ENCODE peak calls at places on chromosomes 13 and 19, in seven cellular contexts. Y is psoas muscle; C is CD4-positive, alpha-beta T cell; E is type B pancreatic cell; U is H1; N is mucosa of descending colon; M is nephron progenitor cell. Z is an unnamed sample.
A peak's percentile ranks its signal among the peaks of the same experiment; 100 is the strongest.

GRCh38 chr19:41302624-41303351 is 7.2 kb upstream of the CCDC97 start:
- DNase-seq in E (no peak), N (peak; percentile 84), C (no peak), M (no peak), U (no peak), Y (no peak), Z (no peak)

GRCh38 chr13:44465318-44465717 is 91.7 kb downstream of the SERP2 start:
- DNase-seq in E (no peak), U (no peak), C (no peak), M (no peak), N (no peak), Y (no peak), Z (no peak)

GRCh38 chr13:97330448-97330847 is 103.5 kb upstream of the RAP2A start:
- DNase-seq in Y (no peak), E (no peak), N (no peak), U (no peak), M (no peak), C (no peak), Z (no peak)

GRCh38 chr19:18800636-18801035 is 9.5 kb upstream of the COMP start:
- DNase-seq in E (no peak), M (no peak), U (no peak), C (no peak), Y (no peak), N (no peak), Z (no peak)

GRCh38 chr19:44776402-44777096 is 1.1 kb upstream of the CBLC start:
- DNase-seq in E (no peak), N (peak; percentile 94), C (no peak), Y (no peak), M (no peak), U (no peak), Z (no peak)

GRCh38 chr13:32629866-32630265 is 43.6 kb downstream of the PDS5B start:
- DNase-seq in N (no peak), Y (no peak), U (no peak), C (no peak), E (no peak), M (no peak), Z (no peak)

GRCh38 chr13:60453490-60453889 is 56.5 kb downstream of the TDRD3 start:
- DNase-seq in N (no peak), Y (no peak), E (no peak), C (no peak), U (no peak), M (no peak), Z (no peak)

GRCh38 chr13:98239156-98240076 is 62.3 kb upstream of the RNF113B start:
- DNase-seq in M (no peak), N (no peak), Y (no peak), E (no peak), U (peak; percentile 56), C (no peak), Z (no peak)

GRCh38 chr13:58994778-58995177 is 1169.0 kb downstream of the DIAPH3 start:
- DNase-seq in E (no peak), Y (no peak), U (no peak), M (no peak), C (no peak), N (no peak), Z (no peak)

GRCh38 chr13:70856706-70857105 is 748.5 kb upstream of the KLHL1 start:
- DNase-seq in U (no peak), N (no peak), Y (no peak), C (no peak), E (no peak), M (no peak), Z (no peak)

GRCh38 chr19:30625947-30626346 is 253.8 kb downstream of the ZNF536 start:
- DNase-seq in N (no peak), C (no peak), M (no peak), Y (no peak), E (no peak), U (no peak), Z (no peak)

GRCh38 chr13:51970251-51970793 is 40.9 kb downstream of the ATP7B start:
- DNase-seq in C (no peak), M (no peak), N (no peak), E (no peak), U (no peak), Y (no peak), Z (no peak)

GRCh38 chr19:3186891-3187661 is 1.3 kb downstream of the NCLN start:
- DNase-seq in M (no peak), U (no peak), N (no peak), E (no peak), Y (no peak), C (no peak), Z (no peak)

GRCh38 chr13:108437496-108437895 is 168.0 kb downstream of the TNFSF13B start:
- DNase-seq in N (no peak), U (no peak), Y (no peak), E (no peak), M (no peak), C (no peak), Z (no peak)

GRCh38 chr19:10881403-10882107 is 10.2 kb downstream of the CARM1 start:
- DNase-seq in M (peak; percentile 77), U (no peak), E (no peak), N (no peak), Y (no peak), C (no peak), Z (no peak)

GRCh38 chr19:903266-903797 is 9.7 kb downstream of the R3HDM4 start:
- DNase-seq in C (no peak), N (no peak), Y (peak; percentile 45), U (no peak), M (peak; percentile 71), E (no peak), Z (no peak)

GRCh38 chr19:4559569-4559968 is at the start of gene SEMA6B:
- DNase-seq in Y (no peak), C (no peak), U (no peak), N (no peak), M (no peak), E (no peak), Z (no peak)

GRCh38 chr19:4557971-4558941 is 1.2 kb downstream of the SEMA6B start:
- DNase-seq in M (peak; percentile 82), Y (no peak), U (peak; percentile 92), N (no peak), C (peak; percentile 13), E (peak; percentile 78), Z (peak; percentile 70)

GRCh38 chr19:4556574-4557185 is 2.8 kb downstream of the SEMA6B start:
- DNase-seq in E (no peak), C (no peak), Y (peak; percentile 77), U (peak; percentile 91), M (peak; percentile 62), N (peak; percentile 76), Z (peak; percentile 43)

GRCh38 chr19:4555657-4556561 is 3.6 kb downstream of the SEMA6B start:
- DNase-seq in M (peak; percentile 31), E (no peak), U (peak; percentile 79), N (peak; percentile 74), Y (no peak), C (no peak), Z (no peak)

GRCh38 chr19:4557186-4557970 is 2.1 kb downstream of the SEMA6B start:
- DNase-seq in Y (no peak), E (peak; percentile 66), N (no peak), M (peak; percentile 36), U (peak; percentile 74), C (no peak), Z (no peak)
- TF ChIP-seq CTCF in Y (no peak), E (no peak), N (no peak), M (no peak), U (peak; percentile 54), C (no peak), Z (peak; percentile 39)

GRCh38 chr19:15453091-15453498 is 3.3 kb upstream of the WIZ start:
- DNase-seq in E (no peak), Y (no peak), C (no peak), N (no peak), U (no peak), M (peak; percentile 32), Z (no peak)
- TF ChIP-seq CTCF in E (peak; percentile 37), Y (peak; percentile 49), C (no peak), N (no peak), U (no peak), M (no peak), Z (peak; percentile 29)

DNA sequence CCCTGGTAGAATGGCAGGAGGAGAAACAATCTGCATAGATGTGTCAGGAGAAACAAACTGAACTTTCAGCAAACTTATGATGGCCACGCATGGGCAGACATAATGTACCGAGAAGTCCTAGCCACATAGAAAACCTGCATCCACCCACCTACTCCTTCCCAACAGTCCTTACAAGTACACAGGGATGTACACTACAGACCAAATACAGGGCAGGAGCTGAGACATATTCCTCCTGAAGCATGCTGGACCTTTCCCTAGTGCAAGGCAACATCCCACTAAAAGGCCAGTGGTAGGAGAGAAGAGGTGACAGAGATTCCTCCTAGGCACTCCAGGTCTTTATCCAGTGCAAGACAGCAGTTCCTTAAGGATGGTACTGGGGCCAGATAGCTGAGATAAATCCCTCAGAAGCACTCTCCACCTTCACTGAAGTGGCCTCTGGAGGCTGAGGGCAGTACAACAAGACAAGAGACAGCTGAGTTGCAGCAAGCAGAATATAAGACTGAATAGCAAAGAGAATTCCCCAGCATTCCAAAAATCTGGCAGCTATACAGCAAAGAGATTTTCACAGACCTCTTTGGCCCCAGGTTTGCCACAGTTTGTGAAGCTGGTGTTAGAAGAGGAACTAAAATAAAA is 18.3 kb downstream of the VWA8 start:
- DNase-seq in Y (no peak), M (peak; percentile 22), C (no peak), U (no peak), N (no peak), E (no peak), Z (no peak)
- TF ChIP-seq CTCF in Y (peak; percentile 47), M (no peak), C (no peak), U (peak; percentile 64), N (no peak), E (peak; percentile 41), Z (peak; percentile 30)

DNA sequence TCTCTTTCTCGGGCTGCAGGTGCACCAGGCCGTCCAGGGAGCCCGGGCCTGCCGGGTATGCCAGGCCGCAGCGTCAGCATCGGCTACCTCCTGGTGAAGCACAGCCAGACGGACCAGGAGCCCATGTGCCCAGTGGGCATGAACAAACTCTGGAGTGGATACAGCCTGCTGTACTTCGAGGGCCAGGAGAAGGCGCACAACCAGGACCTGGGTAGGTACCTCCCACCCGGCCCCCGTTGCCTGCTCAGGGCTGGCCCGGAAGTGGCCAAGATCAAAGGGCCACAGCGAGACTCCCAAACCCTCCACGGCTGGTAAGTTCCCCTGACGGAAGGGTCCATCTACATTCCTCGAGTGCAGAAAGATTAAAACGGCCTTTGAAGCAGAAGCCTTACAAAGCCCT is 55.1 kb downstream of the RAB20 start:
- DNase-seq in C (no peak), E (no peak), N (peak; percentile 60), M (no peak), Y (no peak), U (no peak), Z (no peak)
- TF ChIP-seq CTCF in C (no peak), E (no peak), N (no peak), M (no peak), Y (no peak), U (no peak), Z (no peak)

Z was measured in neural crest cell.